ENCODE peak calls at places on chromosomes 1 and 21, in four cellular contexts. R, Y, A and D are unnamed samples.

GRCh38 chr1:101451888-101452287 is 215.1 kb downstream of the S1PR1 start:
- DNase-seq in R (no peak), Y (no peak), A (no peak), D (no peak)

GRCh38 chr1:110559157-110559556 is 40.2 kb upstream of the KCNA10 start:
- DNase-seq in R (no peak), Y (no peak), A (peak; percentile 10), D (no peak)

GRCh38 chr1:80101159-80101558 is 1094.6 kb upstream of the ADGRL4 start:
- DNase-seq in R (no peak), Y (no peak), A (no peak), D (no peak)

GRCh38 chr1:230825804-230826160 is 42.5 kb downstream of the C1orf198 start:
- DNase-seq in R (no peak), Y (no peak), A (no peak), D (no peak)

GRCh38 chr1:89335486-89335885 is 28.4 kb upstream of the GBP6 start:
- DNase-seq in R (no peak), Y (no peak), A (no peak), D (no peak)

GRCh38 chr1:14516974-14517812 is 81.3 kb upstream of the KAZN start:
- DNase-seq in R (no peak), Y (peak; percentile 97), A (no peak), D (peak; percentile 73)

GRCh38 chr1:153375511-153375910 is at the start of gene S100A12:
- DNase-seq in R (no peak), Y (peak; percentile 89), A (no peak), D (peak; percentile 88)

GRCh38 chr1:2372551-2373490 is 18.5 kb downstream of the MORN1 start:
- DNase-seq in R (no peak), Y (no peak), A (no peak), D (peak; percentile 52)

GRCh38 chr1:234463749-234464148 is 15.2 kb downstream of the TARBP1 start:
- DNase-seq in R (no peak), Y (no peak), A (no peak), D (no peak)

GRCh38 chr1:182739545-182739944 is 50.0 kb upstream of the NPL start:
- DNase-seq in R (no peak), Y (no peak), A (peak; percentile 69), D (no peak)

GRCh38 chr1:222852326-222852725 is 37.5 kb downstream of the DISP1 start:
- DNase-seq in R (no peak), Y (peak; percentile 76), A (no peak), D (no peak)

GRCh38 chr1:88768187-88768586 is 84.1 kb downstream of the PKN2 start:
- DNase-seq in R (no peak), Y (no peak), A (no peak), D (no peak)

GRCh38 chr21:43950481-43950880 is 61.6 kb upstream of the TRAPPC10 start:
- DNase-seq in R (no peak), Y (no peak), A (no peak), D (no peak)

GRCh38 chr1:31531177-31532000 is 44.9 kb upstream of the TINAGL1 start:
- DNase-seq in R (no peak), Y (peak; percentile 76), A (no peak), D (peak; percentile 65)

GRCh38 chr1:27760411-27760810 is 12.6 kb upstream of the STX12 start:
- DNase-seq in R (no peak), Y (no peak), A (no peak), D (no peak)

GRCh38 chr1:25559996-25560395 is 16.6 kb downstream of the LDLRAP1 start:
- DNase-seq in R (no peak), Y (no peak), A (no peak), D (no peak)

GRCh38 chr1:6955357-6956154 is 170.3 kb downstream of the CAMTA1 start:
- DNase-seq in R (no peak), Y (no peak), A (no peak), D (no peak)

GRCh38 chr1:172698224-172698623 is 39.3 kb downstream of the FASLG start:
- DNase-seq in R (no peak), Y (no peak), A (no peak), D (no peak)

GRCh38 chr1:245090491-245091090 is 64.2 kb upstream of the KIF26B start:
- DNase-seq in R (no peak), Y (peak; percentile 58), A (no peak), D (no peak)
- H3K27ac ChIP-seq in R (no peak overlapping the region), Y (no peak overlapping the region), A (no peak overlapping the region), D (peak overlapping the region; percentile 85)

GRCh38 chr1:914253-914890 is 9.4 kb upstream of the SAMD11 start:
- DNase-seq in R (no peak), Y (no peak), A (no peak), D (no peak)

GRCh38 chr1:913491-914252 is 10.1 kb upstream of the SAMD11 start:
- DNase-seq in R (no peak), Y (no peak), A (no peak), D (no peak)

GRCh38 chr1:911875-912739 is 11.6 kb upstream of the SAMD11 start:
- DNase-seq in R (peak; percentile 22), Y (no peak), A (no peak), D (no peak)

GRCh38 chr1:910881-911721 is 12.6 kb upstream of the SAMD11 start:
- DNase-seq in R (peak; percentile 20), Y (peak; percentile 67), A (no peak), D (peak; percentile 87)

GRCh38 chr1:912740-913301 is 10.9 kb upstream of the SAMD11 start:
- DNase-seq in R (no peak), Y (no peak), A (peak; percentile 68), D (no peak)
- TF ChIP-seq CTCF in R (no peak), Y (no peak), A (peak; percentile 61), D (no peak)

GRCh38 chr1:94093996-94094395 is 27.0 kb downstream of the ABCA4 start:
- DNase-seq in R (no peak), Y (peak; percentile 74), A (no peak), D (no peak)
- H3K27ac ChIP-seq in R (peak overlapping the region; percentile 82), Y (peak overlapping the region; percentile 97), A (no peak overlapping the region), D (no peak overlapping the region)

GRCh38 chr1:151175910-151176309 is at the start of gene TMOD4:
- DNase-seq in R (no peak), Y (no peak), A (no peak), D (no peak)
- TF ChIP-seq CTCF in R (peak; percentile 39), Y (peak; percentile 52), A (peak; percentile 72), D (peak; percentile 57)

DNA sequence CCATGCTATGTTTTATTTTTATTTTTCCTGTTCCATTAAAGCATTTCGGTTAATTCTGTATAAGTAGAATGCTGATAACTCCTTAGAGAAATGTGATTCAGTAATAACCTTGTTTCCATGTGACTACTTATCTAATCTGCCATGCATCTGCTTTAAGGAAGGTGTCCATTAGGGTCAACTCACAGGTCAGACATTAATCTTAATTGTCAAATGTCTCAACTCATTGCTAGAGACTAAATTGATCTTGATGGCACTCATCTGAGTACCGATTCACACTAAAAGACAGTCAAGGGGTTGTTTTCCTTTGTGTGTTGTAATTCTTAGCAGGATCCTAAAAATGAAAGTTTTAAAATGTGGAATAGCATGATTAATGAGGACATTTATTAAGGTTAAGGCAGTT is 41.8 kb downstream of the ITSN1 start:
- DNase-seq in R (no peak), Y (no peak), A (no peak), D (no peak)
- H3K27ac ChIP-seq in R (no peak overlapping the region), Y (peak overlapping the region; percentile 85), A (peak overlapping the region; percentile 89), D (no peak overlapping the region)

GRCh38 chr1:178774263-178774662 is 49.2 kb downstream of the RALGPS2 start:
- DNase-seq in R (no peak), Y (no peak), A (no peak), D (peak; percentile 7)
- TF ChIP-seq CTCF in R (peak; percentile 66), Y (peak; percentile 24), A (peak; percentile 50), D (peak; percentile 43)

GRCh38 chr1:39877980-39878956 is 5.0 kb downstream of the TRIT1 start:
- DNase-seq in R (no peak), Y (no peak), A (no peak), D (no peak)
- H3K27ac ChIP-seq in R (peak overlapping the region; percentile 89), Y (no peak overlapping the region), A (no peak overlapping the region), D (no peak overlapping the region)

GRCh38 chr21:31514598-31514997 is 144.9 kb upstream of the SOD1 start:
- DNase-seq in R (peak; percentile 84), Y (peak; percentile 18), A (peak; percentile 60), D (no peak)

GRCh38 chr21:31505975-31506374 is 153.5 kb upstream of the SOD1 start:
- DNase-seq in R (no peak), Y (no peak), A (no peak), D (no peak)

GRCh38 chr21:31511258-31511657 is 148.2 kb upstream of the SOD1 start:
- DNase-seq in R (no peak), Y (no peak), A (no peak), D (no peak)

GRCh38 chr21:31503939-31504338 is 155.6 kb upstream of the SOD1 start:
- DNase-seq in R (no peak), Y (no peak), A (no peak), D (peak; percentile 29)

DNA sequence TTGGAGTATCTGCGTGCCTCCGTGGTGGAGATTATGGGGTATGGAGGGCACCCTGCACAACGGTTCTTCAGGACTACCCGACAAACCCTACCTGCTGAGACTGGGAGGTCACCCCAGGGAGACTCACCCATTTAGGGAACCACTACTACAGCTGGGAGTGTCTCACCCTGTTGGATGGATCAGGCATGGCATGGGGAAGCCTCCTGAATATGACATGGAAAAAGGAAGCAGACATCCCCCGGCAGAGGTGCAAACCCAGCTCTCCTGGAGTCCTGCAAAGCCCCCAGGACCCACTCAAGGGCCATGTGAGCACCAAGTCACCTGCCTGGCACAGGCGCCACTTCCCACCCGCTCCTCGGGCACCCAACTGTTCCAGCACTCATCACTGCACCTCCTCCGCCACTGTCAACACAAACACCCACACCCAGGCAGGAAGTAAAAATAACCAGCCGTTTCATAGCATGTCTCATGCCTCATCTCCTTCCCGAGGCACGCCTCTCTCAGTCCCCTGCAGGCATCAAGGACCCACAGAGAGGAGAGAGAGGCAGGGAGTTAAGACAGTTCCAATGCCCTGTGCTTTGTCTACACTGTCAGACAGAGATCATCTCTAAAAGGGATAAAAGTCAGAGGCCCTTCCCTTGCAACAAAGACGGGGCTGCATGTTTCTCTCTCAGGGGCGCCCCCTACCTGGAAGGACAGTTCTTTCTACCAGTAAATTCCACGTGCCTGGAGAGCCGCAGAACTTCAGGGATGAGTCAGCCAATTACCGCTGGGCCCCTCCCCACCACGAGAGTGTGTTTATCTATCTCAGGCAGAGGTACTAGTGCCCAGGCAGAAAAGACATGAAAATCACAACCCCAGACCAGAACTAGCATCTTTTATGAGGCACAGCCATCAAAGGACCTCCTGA is 150.1 kb upstream of the SOD1 start:
- DNase-seq in R (peak; percentile 65), Y (peak; percentile 27), A (peak; percentile 78), D (peak; percentile 81)
- TF ChIP-seq CTCF in R (peak; percentile 17), Y (peak; percentile 21), A (peak; percentile 72), D (no peak)